ENCODE peak calls at places on chromosomes 16 and 17, in five cellular contexts. G is A549, A is upper lobe of left lung, H is K562, P is HepG2. N is an unnamed sample.

GRCh38 chr17:5260542-5260941 is 21.5 kb upstream of the RABEP1 start:
- ATAC-seq in G (no peak), A (no peak), H (no peak), P (no peak), N (no peak)

GRCh38 chr16:88969361-88969831 is 7.6 kb downstream of the CBFA2T3 start:
- ATAC-seq in G (no peak), A (no peak), H (no peak), P (no peak), N (no peak)

GRCh38 chr16:69465881-69466280 is 41.5 kb downstream of the CYB5B start:
- ATAC-seq in G (no peak), A (no peak), H (no peak), P (peak; percentile 63), N (no peak)

GRCh38 chr17:60679287-60679686 is 1.6 kb downstream of the BCAS3 start:
- ATAC-seq in G (no peak), A (no peak), H (no peak), P (no peak), N (no peak)

GRCh38 chr17:15885770-15886169 is 59.2 kb upstream of the ADORA2B start:
- ATAC-seq in G (no peak), A (no peak), H (no peak), P (no peak), N (no peak)

GRCh38 chr17:9016941-9017552 is 4.3 kb upstream of the NTN1 start:
- ATAC-seq in G (no peak), A (no peak), H (no peak), P (no peak), N (no peak)

GRCh38 chr17:48179071-48179945 is 71.7 kb downstream of the SNX11 start:
- ATAC-seq in G (no peak), A (no peak), H (no peak), P (no peak), N (no peak)

GRCh38 chr17:17757391-17757791 is 76.1 kb downstream of the RAI1 start:
- ATAC-seq in G (no peak), A (no peak), H (no peak), P (no peak), N (no peak)

GRCh38 chr16:62821771-62822170 is 785.5 kb upstream of the CDH8 start:
- ATAC-seq in G (no peak), A (no peak), H (no peak), P (no peak), N (no peak)

GRCh38 chr16:72876221-72876620 is 171.7 kb downstream of the ZFHX3 start:
- ATAC-seq in G (no peak), A (peak; percentile 87), H (no peak), P (no peak), N (peak; percentile 64)

GRCh38 chr17:57889892-57890856 is 40.3 kb upstream of the MRPS23 start:
- ATAC-seq in G (peak; percentile 64), A (peak; percentile 50), H (no peak), P (no peak), N (peak; percentile 62)

GRCh38 chr17:2063306-2064146 is 8.6 kb downstream of the HIC1 start:
- ATAC-seq in G (no peak), A (no peak), H (no peak), P (no peak), N (no peak)

GRCh38 chr17:68835061-68835460 is 120.1 kb downstream of the ABCA8 start:
- ATAC-seq in G (no peak), A (no peak), H (no peak), P (no peak), N (no peak)

GRCh38 chr17:79090503-79091372 is 16.1 kb downstream of the ENGASE start:
- ATAC-seq in G (no peak), A (peak; percentile 35), H (peak; percentile 75), P (peak; percentile 77), N (no peak)

GRCh38 chr16:54268340-54268739 is 18.2 kb downstream of the IRX3 start:
- ATAC-seq in G (no peak), A (no peak), H (no peak), P (peak; percentile 43), N (no peak)

GRCh38 chr17:28646039-28646754 is 1.2 kb upstream of the BLTP2 start:
- ATAC-seq in G (no peak), A (no peak), H (peak; percentile 7), P (no peak), N (no peak)

GRCh38 chr16:53168744-53169143 is 114.0 kb downstream of the CHD9 start:
- ATAC-seq in G (no peak), A (no peak), H (no peak), P (no peak), N (no peak)

GRCh38 chr17:62592305-62593099 is 35.0 kb upstream of the MRC2 start:
- ATAC-seq in G (peak; percentile 71), A (no peak), H (no peak), P (peak; percentile 26), N (no peak)

GRCh38 chr16:74909665-74910064 is 75.3 kb downstream of the WDR59 start:
- ATAC-seq in G (no peak), A (no peak), H (no peak), P (peak; percentile 20), N (no peak)

GRCh38 chr16:72134507-72134906 is 37.4 kb downstream of the PMFBP1 start:
- ATAC-seq in G (no peak), A (no peak), H (no peak), P (no peak), N (no peak)

GRCh38 chr17:43410557-43411368 is 12.0 kb downstream of the ARL4D start:
- ATAC-seq in G (peak; percentile 33), A (peak; percentile 74), H (peak; percentile 43), P (peak; percentile 46), N (peak; percentile 19)

GRCh38 chr17:80871341-80871740 is 120.3 kb upstream of the CHMP6 start:
- ATAC-seq in G (no peak), A (no peak), H (no peak), P (no peak), N (no peak)

GRCh38 chr16:2063861-2064260 is 16.1 kb downstream of the TSC2 start:
- ATAC-seq in G (no peak), A (no peak), H (no peak), P (no peak), N (no peak)

GRCh38 chr17:50109207-50109606 is 14.1 kb downstream of the PDK2 start:
- ATAC-seq in G (no peak), A (no peak), H (no peak), P (no peak), N (no peak)

GRCh38 chr16:56371383-56371937 is 53.9 kb downstream of the AMFR start:
- ATAC-seq in G (peak; percentile 67), A (no peak), H (no peak), P (peak; percentile 39), N (no peak)

GRCh38 chr16:27408012-27408601 is 6.1 kb downstream of the IL21R start:
- ATAC-seq in G (peak; percentile 71), A (no peak), H (peak; percentile 69), P (peak; percentile 96), N (no peak)

GRCh38 chr17:50845260-50846147 is 10.1 kb downstream of the WFIKKN2 start:
- ATAC-seq in G (no peak), A (no peak), H (no peak), P (no peak), N (no peak)

GRCh38 chr17:46037722-46038255 is 38.7 kb downstream of the STH start:
- ATAC-seq in G (peak; percentile 48), A (no peak), H (no peak), P (no peak), N (no peak)

DNA sequence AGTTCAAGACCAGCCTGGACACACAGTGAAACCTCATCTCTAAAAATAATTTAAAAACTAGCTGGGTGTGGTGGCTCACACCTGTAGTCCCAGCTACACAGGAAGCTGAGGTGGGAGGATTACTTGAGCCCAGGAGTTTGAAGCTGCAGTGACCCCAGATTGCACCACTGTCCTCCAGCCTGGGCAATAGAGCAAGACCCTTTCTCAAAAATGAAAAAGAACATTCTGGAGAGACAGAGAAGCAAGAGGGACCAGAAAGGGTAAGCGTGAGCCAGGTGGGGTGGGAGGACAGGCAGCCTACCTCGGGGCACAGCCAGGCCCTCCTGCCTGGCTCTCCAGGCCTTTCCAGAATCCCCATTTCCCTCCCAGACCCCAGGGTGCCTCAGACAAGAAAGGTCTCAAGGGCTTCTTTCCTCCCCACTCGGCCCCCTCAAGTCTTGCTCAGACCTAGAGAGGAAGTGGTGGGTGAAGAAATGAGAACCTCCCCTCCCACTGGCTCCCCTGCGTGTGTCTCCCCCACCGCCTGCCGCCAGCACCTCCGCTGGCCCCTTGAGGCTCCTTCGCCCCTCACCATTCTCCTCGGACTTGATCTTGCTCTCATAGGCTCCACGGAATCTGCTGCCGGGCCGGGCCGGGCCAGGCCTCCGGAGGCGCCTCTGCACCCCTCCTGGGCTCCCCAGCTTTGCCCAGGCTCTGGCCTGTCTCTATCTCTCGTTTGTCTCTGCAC is 501 bp downstream of the C16orf54 start:
- ATAC-seq in G (no peak), A (peak; percentile 74), H (no peak), P (no peak), N (no peak)
- H3K4me3 ChIP-seq in G (no peak overlapping the region), A (no peak overlapping the region), H (no peak overlapping the region), P (no peak overlapping the region), N (peak overlapping the region; percentile 42)

GRCh38 chr16:10923146-10923649 is 19.1 kb downstream of the DEXI start:
- ATAC-seq in G (peak; percentile 24), A (no peak), H (no peak), P (peak; percentile 67), N (no peak)

GRCh38 chr16:10927497-10928112 is 14.7 kb downstream of the DEXI start:
- ATAC-seq in G (no peak), A (no peak), H (no peak), P (no peak), N (no peak)

GRCh38 chr16:10923650-10924214 is 18.5 kb downstream of the DEXI start:
- ATAC-seq in G (peak; percentile 18), A (no peak), H (no peak), P (peak; percentile 92), N (peak; percentile 81)

GRCh38 chr16:10926867-10927266 is 15.4 kb downstream of the DEXI start:
- ATAC-seq in G (no peak), A (no peak), H (no peak), P (no peak), N (no peak)

DNA sequence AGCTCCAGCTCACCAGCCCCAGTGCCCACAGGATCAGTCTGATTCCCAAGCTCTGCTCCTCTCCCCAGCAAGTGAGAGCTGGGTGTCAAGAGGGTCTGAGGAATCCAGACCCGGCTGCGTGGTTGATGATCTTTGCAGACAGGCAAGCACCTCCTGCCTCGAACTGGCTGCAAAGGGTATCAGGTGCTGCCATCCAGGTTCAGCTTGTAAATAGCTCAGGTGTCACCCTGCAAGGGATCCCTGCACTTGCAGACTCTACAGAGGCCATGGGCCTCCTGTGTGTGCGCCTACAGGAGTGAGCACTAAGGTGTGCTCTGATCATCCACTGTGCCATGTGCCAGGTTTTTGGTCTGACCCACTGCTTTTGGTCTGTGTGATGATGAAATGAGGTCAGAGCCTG is 16.2 kb downstream of the DEXI start:
- ATAC-seq in G (no peak), A (no peak), H (no peak), P (no peak), N (no peak)
- TF ChIP-seq POLR2A in G (no peak), A (no peak), H (no peak), P (no peak), N (no peak)

GRCh38 chr16:11423315-11424117 is 78.3 kb downstream of the RMI2 start:
- ATAC-seq in G (no peak), A (peak; percentile 14), H (no peak), P (peak; percentile 50), N (no peak)
- TF ChIP-seq EP300 in G (no peak), A (no peak), H (no peak), P (no peak), N (no peak)

GRCh38 chr17:7392696-7393612 is 1.4 kb downstream of the PLSCR3 start:
- ATAC-seq in G (no peak), A (no peak), H (no peak), P (no peak), N (no peak)
- H3K4me3 ChIP-seq in G (peak overlapping the region; percentile 71), A (peak overlapping the region; percentile 95), H (peak overlapping the region; percentile 68), P (no peak overlapping the region), N (peak overlapping the region; percentile 90)